ENCODE peak calls at places on chromosome 22, in four cellular contexts. J is WTC11, C is K562, W is HepG2. D is an unnamed sample.

GRCh38 chr22:28911279-28911640 is 27.9 kb downstream of the ZNRF3 start:
- DNase-seq in C (no peak), W (no peak), J (no peak), D (no peak)

GRCh38 chr22:41540365-41540764 is 3.9 kb downstream of the POLR3H start:
- DNase-seq in C (no peak), W (no peak), J (no peak), D (no peak)

GRCh38 chr22:41217553-41218157 is 12.5 kb downstream of the L3MBTL2 start:
- DNase-seq in J (peak), C (no peak), W (no peak), D (no peak)

GRCh38 chr22:33210129-33210784 is 152.1 kb upstream of the SYN3 start:
- DNase-seq in W (peak), J (peak), C (peak), D (peak)

GRCh38 chr22:27424319-27424718 is 377.2 kb downstream of the MN1 start:
- DNase-seq in C (no peak), J (no peak), W (no peak), D (no peak)

GRCh38 chr22:38504731-38505594 is 1.1 kb downstream of the DDX17 start:
- DNase-seq in J (no peak), W (peak), C (no peak), D (peak)

GRCh38 chr22:38802671-38803121 is 8.8 kb upstream of the DNAL4 start:
- DNase-seq in C (peak), J (no peak), W (peak), D (no peak)

GRCh38 chr22:30506507-30506968 is 1.0 kb upstream of the SEC14L4 start:
- DNase-seq in C (peak), W (no peak), J (no peak), D (no peak)

GRCh38 chr22:49983148-49984042 is 22.8 kb downstream of the PIM3 start:
- DNase-seq in J (peak), W (no peak), C (no peak), D (no peak)
- TF ChIP-seq ELF4 in J (no peak), W (no peak), C (no peak), D (no peak)

DNA sequence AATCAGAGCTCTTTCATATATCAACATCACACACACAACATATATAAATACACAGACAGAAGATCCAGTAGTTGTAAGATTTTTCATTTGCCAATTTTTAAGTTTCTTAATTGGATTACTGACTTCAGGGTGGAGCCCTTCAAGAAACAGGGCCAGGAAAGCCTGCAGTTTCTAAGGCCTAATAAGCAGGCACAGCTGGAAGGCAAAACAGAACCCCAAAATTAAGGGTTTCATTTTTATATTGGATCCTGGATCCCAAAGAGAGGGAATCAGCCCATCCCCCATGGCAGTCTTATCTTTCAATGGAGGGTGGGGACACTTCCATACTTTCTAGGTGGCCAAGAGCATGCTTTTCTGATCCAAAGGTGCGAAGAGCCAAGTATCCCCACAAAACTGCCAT is 4.7 kb upstream of the C1QTNF6 start:
- DNase-seq in W (no peak), C (no peak), J (no peak), D (no peak)
- TF ChIP-seq ELF4 in W (no peak), C (no peak), J (no peak), D (no peak)

GRCh38 chr22:45290410-45290936 is 5.7 kb downstream of the UPK3A start:
- DNase-seq in W (no peak), C (no peak), J (peak), D (no peak)
- TF ChIP-seq ELF4 in W (no peak), C (no peak), J (no peak), D (no peak)

GRCh38 chr22:39900306-39901227 is at the start of gene GRAP2:
- DNase-seq in W (no peak), C (no peak), J (no peak), D (no peak)
- TF ChIP-seq ELF4 in W (no peak), C (no peak), J (no peak), D (no peak)